ENCODE peak calls at places on chromosomes 7 and 10, in ten cellular contexts. One of them, this sample, is unnamed.
A peak's percentile ranks its signal among the peaks of the same experiment; 100 is the strongest.

GRCh38 chr10:18753496-18753895 is 94.3 kb downstream of the ARL5B start:
- DNase-seq in Peyer's patch: no peak
- DNase-seq in lung: no peak
- DNase-seq in HCT116: no peak
- DNase-seq in HepG2: no peak
- DNase-seq in aorta: no peak
- DNase-seq in GM23248: no peak
- DNase-seq in BE2C: no peak
- DNase-seq in CD4-positive, alpha-beta memory T cell: no peak
- DNase-seq in breast epithelium: no peak
- DNase-seq in this sample: no peak

GRCh38 chr7:69510114-69510513 is 88.2 kb upstream of the AUTS2 start:
- DNase-seq in Peyer's patch: no peak
- DNase-seq in lung: no peak
- DNase-seq in HCT116: no peak
- DNase-seq in HepG2: no peak
- DNase-seq in aorta: no peak
- DNase-seq in GM23248: no peak
- DNase-seq in BE2C: no peak
- DNase-seq in CD4-positive, alpha-beta memory T cell: no peak
- DNase-seq in breast epithelium: no peak
- DNase-seq in this sample: peak; percentile 78

GRCh38 chr7:158809596-158809995 is 19.7 kb downstream of the ESYT2 start:
- DNase-seq in Peyer's patch: no peak
- DNase-seq in lung: no peak
- DNase-seq in HCT116: no peak
- DNase-seq in HepG2: no peak
- DNase-seq in aorta: no peak
- DNase-seq in GM23248: no peak
- DNase-seq in BE2C: no peak
- DNase-seq in CD4-positive, alpha-beta memory T cell: no peak
- DNase-seq in breast epithelium: no peak
- DNase-seq in this sample: no peak

GRCh38 chr7:103710247-103710646 is 264.2 kb upstream of the SLC26A5 start:
- DNase-seq in Peyer's patch: no peak
- DNase-seq in lung: no peak
- DNase-seq in HCT116: no peak
- DNase-seq in HepG2: no peak
- DNase-seq in aorta: no peak
- DNase-seq in GM23248: peak; percentile 81
- DNase-seq in BE2C: no peak
- DNase-seq in CD4-positive, alpha-beta memory T cell: no peak
- DNase-seq in breast epithelium: no peak
- DNase-seq in this sample: no peak

GRCh38 chr10:93149761-93150160 is 76.1 kb downstream of the CYP26A1 start:
- DNase-seq in Peyer's patch: no peak
- DNase-seq in lung: no peak
- DNase-seq in HCT116: no peak
- DNase-seq in HepG2: no peak
- DNase-seq in aorta: no peak
- DNase-seq in GM23248: peak; percentile 47
- DNase-seq in BE2C: no peak
- DNase-seq in CD4-positive, alpha-beta memory T cell: no peak
- DNase-seq in breast epithelium: no peak
- DNase-seq in this sample: peak; percentile 22

GRCh38 chr10:132726194-132726593 is 59.8 kb downstream of the NKX6-2 start:
- DNase-seq in Peyer's patch: no peak
- DNase-seq in lung: no peak
- DNase-seq in HCT116: no peak
- DNase-seq in HepG2: no peak
- DNase-seq in aorta: no peak
- DNase-seq in GM23248: no peak
- DNase-seq in BE2C: no peak
- DNase-seq in CD4-positive, alpha-beta memory T cell: no peak
- DNase-seq in breast epithelium: no peak
- DNase-seq in this sample: no peak

GRCh38 chr7:131010029-131010705 is 276.2 kb upstream of the KLF14 start:
- DNase-seq in Peyer's patch: no peak
- DNase-seq in lung: no peak
- DNase-seq in HCT116: no peak
- DNase-seq in HepG2: no peak
- DNase-seq in aorta: no peak
- DNase-seq in GM23248: no peak
- DNase-seq in BE2C: no peak
- DNase-seq in CD4-positive, alpha-beta memory T cell: no peak
- DNase-seq in breast epithelium: no peak
- DNase-seq in this sample: no peak

GRCh38 chr7:158815046-158815445 is 14.3 kb downstream of the ESYT2 start:
- DNase-seq in Peyer's patch: no peak
- DNase-seq in lung: no peak
- DNase-seq in HCT116: no peak
- DNase-seq in HepG2: no peak
- DNase-seq in aorta: no peak
- DNase-seq in GM23248: no peak
- DNase-seq in BE2C: no peak
- DNase-seq in CD4-positive, alpha-beta memory T cell: no peak
- DNase-seq in breast epithelium: no peak
- DNase-seq in this sample: no peak

GRCh38 chr10:94423627-94424026 is 21.3 kb downstream of the TBC1D12 start:
- DNase-seq in Peyer's patch: no peak
- DNase-seq in lung: no peak
- DNase-seq in HCT116: no peak
- DNase-seq in HepG2: no peak
- DNase-seq in aorta: no peak
- DNase-seq in GM23248: peak; percentile 67
- DNase-seq in BE2C: no peak
- DNase-seq in CD4-positive, alpha-beta memory T cell: no peak
- DNase-seq in breast epithelium: no peak
- DNase-seq in this sample: no peak

GRCh38 chr7:86407291-86407690 is 236.4 kb upstream of the GRM3 start:
- DNase-seq in Peyer's patch: no peak
- DNase-seq in lung: no peak
- DNase-seq in HCT116: no peak
- DNase-seq in HepG2: no peak
- DNase-seq in aorta: no peak
- DNase-seq in GM23248: no peak
- DNase-seq in BE2C: no peak
- DNase-seq in CD4-positive, alpha-beta memory T cell: no peak
- DNase-seq in breast epithelium: no peak
- DNase-seq in this sample: peak; percentile 0

GRCh38 chr10:113646337-113647201 is 17.3 kb downstream of the NRAP start:
- DNase-seq in Peyer's patch: no peak
- DNase-seq in lung: no peak
- DNase-seq in HCT116: no peak
- DNase-seq in HepG2: no peak
- DNase-seq in aorta: no peak
- DNase-seq in GM23248: peak; percentile 40
- DNase-seq in BE2C: no peak
- DNase-seq in CD4-positive, alpha-beta memory T cell: no peak
- DNase-seq in breast epithelium: no peak
- DNase-seq in this sample: no peak

GRCh38 chr10:46543379-46544014 is 13.0 kb downstream of the GPRIN2 start:
- DNase-seq in Peyer's patch: peak; percentile 48
- DNase-seq in lung: no peak
- DNase-seq in HCT116: no peak
- DNase-seq in HepG2: no peak
- DNase-seq in aorta: peak; percentile 45
- DNase-seq in GM23248: no peak
- DNase-seq in BE2C: peak; percentile 8
- DNase-seq in CD4-positive, alpha-beta memory T cell: no peak
- DNase-seq in breast epithelium: peak; percentile 37
- DNase-seq in this sample: no peak

GRCh38 chr7:46315891-46316290 is 394.8 kb upstream of the IGFBP3 start:
- DNase-seq in Peyer's patch: no peak
- DNase-seq in lung: no peak
- DNase-seq in HCT116: no peak
- DNase-seq in HepG2: no peak
- DNase-seq in aorta: no peak
- DNase-seq in GM23248: peak; percentile 81
- DNase-seq in BE2C: no peak
- DNase-seq in CD4-positive, alpha-beta memory T cell: no peak
- DNase-seq in breast epithelium: no peak
- DNase-seq in this sample: no peak

GRCh38 chr7:50743893-50744292 is 38.8 kb downstream of the GRB10 start:
- DNase-seq in Peyer's patch: no peak
- DNase-seq in lung: no peak
- DNase-seq in HCT116: no peak
- DNase-seq in HepG2: no peak
- DNase-seq in aorta: no peak
- DNase-seq in GM23248: no peak
- DNase-seq in BE2C: no peak
- DNase-seq in CD4-positive, alpha-beta memory T cell: no peak
- DNase-seq in breast epithelium: no peak
- DNase-seq in this sample: no peak

GRCh38 chr7:67423058-67423457 is 426.4 kb downstream of the TYW1 start:
- DNase-seq in Peyer's patch: no peak
- DNase-seq in lung: no peak
- DNase-seq in HCT116: no peak
- DNase-seq in HepG2: no peak
- DNase-seq in aorta: no peak
- DNase-seq in GM23248: no peak
- DNase-seq in BE2C: peak; percentile 91
- DNase-seq in CD4-positive, alpha-beta memory T cell: no peak
- DNase-seq in breast epithelium: no peak
- DNase-seq in this sample: no peak

GRCh38 chr7:30068117-30068516 is 39.9 kb downstream of the PLEKHA8 start:
- DNase-seq in Peyer's patch: no peak
- DNase-seq in lung: no peak
- DNase-seq in HCT116: no peak
- DNase-seq in HepG2: no peak
- DNase-seq in aorta: no peak
- DNase-seq in GM23248: peak; percentile 92
- DNase-seq in BE2C: no peak
- DNase-seq in CD4-positive, alpha-beta memory T cell: no peak
- DNase-seq in breast epithelium: no peak
- DNase-seq in this sample: peak; percentile 9

GRCh38 chr7:4215176-4215720 is 466.8 kb upstream of the FOXK1 start:
- DNase-seq in Peyer's patch: no peak
- DNase-seq in lung: no peak
- DNase-seq in HCT116: no peak
- DNase-seq in HepG2: no peak
- DNase-seq in aorta: no peak
- DNase-seq in GM23248: no peak
- DNase-seq in BE2C: no peak
- DNase-seq in CD4-positive, alpha-beta memory T cell: no peak
- DNase-seq in breast epithelium: no peak
- DNase-seq in this sample: no peak

DNA sequence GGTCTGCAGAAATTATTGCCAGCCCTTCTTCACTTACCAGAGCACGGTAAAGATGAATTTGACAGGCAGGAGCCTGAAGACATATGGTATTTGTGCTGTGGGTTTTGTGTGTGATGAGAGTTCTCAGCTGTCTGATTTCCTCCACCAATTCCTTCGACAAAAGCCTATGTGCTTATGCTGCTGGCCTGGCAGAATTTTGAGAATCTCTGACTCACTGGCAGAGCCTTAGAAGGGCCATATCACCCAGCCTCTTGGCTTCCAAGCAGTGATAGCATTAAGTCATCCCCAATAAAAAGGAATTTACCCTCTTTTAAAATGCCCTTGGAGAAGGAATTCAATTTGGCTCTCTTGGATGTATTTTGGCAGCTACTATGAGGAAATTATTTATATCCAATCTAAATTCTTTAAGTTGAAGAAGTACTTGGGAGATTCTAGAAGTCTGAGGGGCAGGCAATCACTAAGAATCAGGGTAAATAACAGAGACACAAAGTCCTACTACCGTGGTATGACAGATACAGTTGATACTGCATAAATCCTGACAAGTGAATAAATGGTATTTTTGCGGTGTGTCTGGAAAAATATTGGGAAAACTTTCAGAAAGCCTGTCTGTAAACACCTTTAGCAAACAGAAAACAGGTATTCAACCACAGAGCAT is 68.6 kb upstream of the EFCAB10 start:
- DNase-seq in Peyer's patch: no peak
- DNase-seq in lung: no peak
- DNase-seq in HCT116: no peak
- DNase-seq in HepG2: no peak
- DNase-seq in aorta: no peak
- DNase-seq in GM23248: peak; percentile 84
- DNase-seq in BE2C: no peak
- DNase-seq in CD4-positive, alpha-beta memory T cell: no peak
- DNase-seq in breast epithelium: no peak
- DNase-seq in this sample: peak; percentile 78
- H3K36me3 ChIP-seq in Peyer's patch: peaks cover 7% of the 10 kb centered on the region
- H3K36me3 ChIP-seq in lung: peaks cover 9% of the 10 kb centered on the region
- H3K36me3 ChIP-seq in HCT116: no peaks in the 10 kb centered on the region
- H3K36me3 ChIP-seq in HepG2: no peaks in the 10 kb centered on the region
- H3K36me3 ChIP-seq in aorta: no peaks in the 10 kb centered on the region
- H3K36me3 ChIP-seq in GM23248: no peaks in the 10 kb centered on the region
- H3K36me3 ChIP-seq in BE2C: no peaks in the 10 kb centered on the region
- H3K36me3 ChIP-seq in CD4-positive, alpha-beta memory T cell: peaks cover 38% of the 10 kb centered on the region
- H3K36me3 ChIP-seq in breast epithelium: no peaks in the 10 kb centered on the region
- H3K36me3 ChIP-seq in this sample: no peaks in the 10 kb centered on the region

GRCh38 chr7:31370610-31371009 is 30.1 kb upstream of the NEUROD6 start:
- DNase-seq in Peyer's patch: no peak
- DNase-seq in lung: no peak
- DNase-seq in HCT116: no peak
- DNase-seq in HepG2: no peak
- DNase-seq in aorta: no peak
- DNase-seq in GM23248: no peak
- DNase-seq in BE2C: no peak
- DNase-seq in CD4-positive, alpha-beta memory T cell: no peak
- DNase-seq in breast epithelium: no peak
- DNase-seq in this sample: no peak
- H3K27me3 ChIP-seq in Peyer's patch: no peaks in the 10 kb centered on the region
- H3K27me3 ChIP-seq in lung: no peaks in the 10 kb centered on the region
- H3K27me3 ChIP-seq in HCT116: peaks cover 55% of the 10 kb centered on the region
- H3K27me3 ChIP-seq in HepG2: peaks cover 8% of the 10 kb centered on the region
- H3K27me3 ChIP-seq in aorta: no peaks in the 10 kb centered on the region
- H3K27me3 ChIP-seq in GM23248: no peaks in the 10 kb centered on the region
- H3K27me3 ChIP-seq in BE2C: peaks cover 18% of the 10 kb centered on the region
- H3K27me3 ChIP-seq in CD4-positive, alpha-beta memory T cell: no peaks in the 10 kb centered on the region
- H3K27me3 ChIP-seq in breast epithelium: no peaks in the 10 kb centered on the region
- H3K27me3 ChIP-seq in this sample: peaks cover 33% of the 10 kb centered on the region

DNA sequence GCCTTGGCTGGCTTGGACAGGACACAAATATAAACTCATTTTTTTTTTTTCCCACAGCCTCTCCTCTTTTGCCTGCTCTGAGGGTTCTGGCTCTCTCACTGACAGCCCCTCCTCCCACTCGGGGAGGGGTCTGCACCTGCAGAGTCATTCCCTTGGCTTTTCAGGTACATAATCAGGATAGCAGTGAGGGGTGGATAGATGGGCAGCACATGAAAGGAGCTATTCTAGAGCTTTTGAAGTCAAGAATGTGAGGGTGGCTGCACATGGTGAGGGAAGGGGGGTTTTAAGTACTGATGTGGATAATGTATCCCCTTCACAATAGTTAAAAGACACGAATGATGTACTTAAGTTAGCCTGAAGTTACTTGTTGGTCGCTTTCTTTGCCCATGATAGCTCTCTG is 76.2 kb downstream of the CFAP58 start:
- DNase-seq in Peyer's patch: no peak
- DNase-seq in lung: no peak
- DNase-seq in HCT116: no peak
- DNase-seq in HepG2: no peak
- DNase-seq in aorta: no peak
- DNase-seq in GM23248: no peak
- DNase-seq in BE2C: no peak
- DNase-seq in CD4-positive, alpha-beta memory T cell: no peak
- DNase-seq in breast epithelium: no peak
- DNase-seq in this sample: no peak
- H3K4me3 ChIP-seq in Peyer's patch: no peak overlapping the region
- H3K4me3 ChIP-seq in lung: no peak overlapping the region
- H3K4me3 ChIP-seq in HCT116: no peak overlapping the region
- H3K4me3 ChIP-seq in HepG2: no peak overlapping the region
- H3K4me3 ChIP-seq in aorta: no peak overlapping the region
- H3K4me3 ChIP-seq in GM23248: no peak overlapping the region
- H3K4me3 ChIP-seq in BE2C: no peak overlapping the region
- H3K4me3 ChIP-seq in CD4-positive, alpha-beta memory T cell: no peak overlapping the region
- H3K4me3 ChIP-seq in breast epithelium: no peak overlapping the region
- H3K4me3 ChIP-seq in this sample: no peak overlapping the region

GRCh38 chr10:100192350-100192749 is 6.5 kb upstream of the ERLIN1 start:
- DNase-seq in Peyer's patch: no peak
- DNase-seq in lung: no peak
- DNase-seq in HCT116: no peak
- DNase-seq in HepG2: no peak
- DNase-seq in aorta: no peak
- DNase-seq in GM23248: no peak
- DNase-seq in BE2C: no peak
- DNase-seq in CD4-positive, alpha-beta memory T cell: no peak
- DNase-seq in breast epithelium: no peak
- DNase-seq in this sample: no peak
- H3K36me3 ChIP-seq in Peyer's patch: peaks cover 58% of the 10 kb centered on the region
- H3K36me3 ChIP-seq in lung: peaks cover 14% of the 10 kb centered on the region
- H3K36me3 ChIP-seq in HCT116: peaks cover 52% of the 10 kb centered on the region
- H3K36me3 ChIP-seq in HepG2: peaks cover 44% of the 10 kb centered on the region
- H3K36me3 ChIP-seq in aorta: peaks cover 7% of the 10 kb centered on the region
- H3K36me3 ChIP-seq in GM23248: peaks cover 33% of the 10 kb centered on the region
- H3K36me3 ChIP-seq in BE2C: peaks cover 49% of the 10 kb centered on the region
- H3K36me3 ChIP-seq in CD4-positive, alpha-beta memory T cell: peaks cover 31% of the 10 kb centered on the region
- H3K36me3 ChIP-seq in breast epithelium: no peaks in the 10 kb centered on the region
- H3K36me3 ChIP-seq in this sample: peaks cover 58% of the 10 kb centered on the region

This sample was measured in MG63.